ENCODE peak calls at places on chromosomes 11 and 22, in seven cellular contexts. U is LHCN-M2; Y is GM12891; O is testis; E is activated naive CD8-positive, alpha-beta T cell treated with anti-CD3 and anti-CD28 coated beads for 36 hours; Q is cerebellar cortex; D is CD8-positive, alpha-beta T cell. Z is an unnamed sample.

GRCh38 chr11:17954395-17955252 is 58.2 kb downstream of the SERGEF start:
- DNase-seq in O (no peak), D (no peak), E (no peak), Q (no peak), Y (no peak), U (peak), Z (no peak)

GRCh38 chr11:112797653-112798293 is 163.4 kb upstream of the NCAM1 start:
- DNase-seq in D (no peak), U (peak), E (peak), Q (peak), O (peak), Y (peak), Z (no peak)

GRCh38 chr11:1475841-1476240 is 10.7 kb downstream of the MOB2 start:
- DNase-seq in Y (no peak), D (no peak), U (no peak), Q (no peak), O (no peak), E (no peak), Z (no peak)

GRCh38 chr11:12079726-12080556 is 30.4 kb upstream of the MICAL2 start:
- DNase-seq in U (peak), D (no peak), Q (no peak), Y (no peak), O (peak), E (no peak), Z (no peak)

GRCh38 chr11:1826552-1827094 is 8.2 kb upstream of the SYT8 start:
- DNase-seq in U (peak), Y (no peak), E (no peak), Q (no peak), O (peak), D (no peak), Z (no peak)

GRCh38 chr11:73729594-73730206 is 31.2 kb downstream of the RAB6A start:
- DNase-seq in Y (no peak), Q (peak), O (no peak), D (no peak), E (peak), U (peak), Z (no peak)

GRCh38 chr11:113947989-113948388 is 26.9 kb upstream of the HTR3A start:
- DNase-seq in Y (no peak), U (no peak), Q (no peak), O (no peak), D (no peak), E (no peak), Z (no peak)

GRCh38 chr11:131491503-131491902 is 121.1 kb downstream of the NTM start:
- DNase-seq in O (no peak), Y (no peak), E (no peak), Q (no peak), D (no peak), U (peak), Z (no peak)

GRCh38 chr22:45692549-45692948 is 20.9 kb downstream of the ATXN10 start:
- DNase-seq in E (no peak), D (no peak), U (peak), O (no peak), Q (no peak), Y (no peak), Z (no peak)

GRCh38 chr11:69126286-69126685 is 29.4 kb upstream of the SMIM38 start:
- DNase-seq in D (no peak), U (no peak), Q (peak), O (no peak), Y (no peak), E (no peak), Z (no peak)

GRCh38 chr11:109728056-109728455 is 306.1 kb downstream of the C11orf87 start:
- DNase-seq in U (peak), Y (no peak), E (no peak), D (no peak), O (no peak), Q (no peak), Z (no peak)

GRCh38 chr11:3092603-3093141 is 35.4 kb upstream of the CARS1 start:
- DNase-seq in Y (peak), O (no peak), E (no peak), D (no peak), U (no peak), Q (no peak), Z (no peak)

GRCh38 chr11:85627332-85627997 is at the start of gene DLG2:
- DNase-seq in E (peak), Q (peak), O (peak), D (no peak), Y (no peak), U (peak), Z (no peak)

GRCh38 chr11:57399928-57400578 is 9.6 kb upstream of the PRG2 start:
- DNase-seq in D (no peak), Q (no peak), U (no peak), O (no peak), Y (no peak), E (no peak), Z (no peak)

Z was measured in CD8-positive, alpha-beta memory T cell.